ENCODE peak calls at places on chromosomes 1 and 21, in six cellular contexts. One of them, this sample, is unnamed.

GRCh38 chr1:6486433-6487011 is 4.9 kb downstream of the PLEKHG5 start:
- DNase-seq in GM12865: peak
- DNase-seq in HL-60: peak
- DNase-seq in psoas muscle: peak
- DNase-seq in body of pancreas: peak
- DNase-seq in fibroblast of the aortic adventitia: peak
- DNase-seq in this sample: peak

GRCh38 chr1:149843302-149844041 is 55.9 kb upstream of the BOLA1 start:
- DNase-seq in GM12865: peak
- DNase-seq in HL-60: peak
- DNase-seq in psoas muscle: no peak
- DNase-seq in body of pancreas: no peak
- DNase-seq in fibroblast of the aortic adventitia: no peak
- DNase-seq in this sample: no peak

GRCh38 chr1:188359315-188359714 is 1530.6 kb downstream of the PLA2G4A start:
- DNase-seq in GM12865: no peak
- DNase-seq in HL-60: no peak
- DNase-seq in psoas muscle: no peak
- DNase-seq in body of pancreas: no peak
- DNase-seq in fibroblast of the aortic adventitia: no peak
- DNase-seq in this sample: no peak

GRCh38 chr1:219283541-219283940 is 109.9 kb downstream of the LYPLAL1 start:
- DNase-seq in GM12865: no peak
- DNase-seq in HL-60: no peak
- DNase-seq in psoas muscle: no peak
- DNase-seq in body of pancreas: no peak
- DNase-seq in fibroblast of the aortic adventitia: no peak
- DNase-seq in this sample: no peak

GRCh38 chr1:201171063-201172036 is 17.1 kb upstream of the TMEM9 start:
- DNase-seq in GM12865: peak
- DNase-seq in HL-60: no peak
- DNase-seq in psoas muscle: peak
- DNase-seq in body of pancreas: peak
- DNase-seq in fibroblast of the aortic adventitia: peak
- DNase-seq in this sample: peak

GRCh38 chr1:159832309-159832708 is 5.6 kb downstream of the SLAMF8 start:
- DNase-seq in GM12865: no peak
- DNase-seq in HL-60: no peak
- DNase-seq in psoas muscle: no peak
- DNase-seq in body of pancreas: no peak
- DNase-seq in fibroblast of the aortic adventitia: no peak
- DNase-seq in this sample: no peak

GRCh38 chr1:118999348-119000071 is 11.4 kb upstream of the TBX15 start:
- DNase-seq in GM12865: no peak
- DNase-seq in HL-60: no peak
- DNase-seq in psoas muscle: no peak
- DNase-seq in body of pancreas: no peak
- DNase-seq in fibroblast of the aortic adventitia: no peak
- DNase-seq in this sample: no peak

GRCh38 chr1:175267716-175268416 is 75.3 kb upstream of the KIAA0040 start:
- DNase-seq in GM12865: no peak
- DNase-seq in HL-60: no peak
- DNase-seq in psoas muscle: peak
- DNase-seq in body of pancreas: peak
- DNase-seq in fibroblast of the aortic adventitia: no peak
- DNase-seq in this sample: no peak

GRCh38 chr1:54506594-54506993 is 41.4 kb upstream of the ACOT11 start:
- DNase-seq in GM12865: peak
- DNase-seq in HL-60: no peak
- DNase-seq in psoas muscle: no peak
- DNase-seq in body of pancreas: no peak
- DNase-seq in fibroblast of the aortic adventitia: no peak
- DNase-seq in this sample: no peak

GRCh38 chr1:186609183-186609582 is 71.0 kb downstream of the PTGS2 start:
- DNase-seq in GM12865: no peak
- DNase-seq in HL-60: no peak
- DNase-seq in psoas muscle: no peak
- DNase-seq in body of pancreas: no peak
- DNase-seq in fibroblast of the aortic adventitia: no peak
- DNase-seq in this sample: no peak

GRCh38 chr1:153557877-153558276 is 7.8 kb downstream of the S100A2 start:
- DNase-seq in GM12865: no peak
- DNase-seq in HL-60: no peak
- DNase-seq in psoas muscle: no peak
- DNase-seq in body of pancreas: no peak
- DNase-seq in fibroblast of the aortic adventitia: no peak
- DNase-seq in this sample: no peak

GRCh38 chr1:229694053-229694693 is 68.1 kb downstream of the URB2 start:
- DNase-seq in GM12865: peak
- DNase-seq in HL-60: no peak
- DNase-seq in psoas muscle: peak
- DNase-seq in body of pancreas: peak
- DNase-seq in fibroblast of the aortic adventitia: peak
- DNase-seq in this sample: no peak

GRCh38 chr1:84998642-84999280 is 1.8 kb upstream of the MCOLN2 start:
- DNase-seq in GM12865: peak
- DNase-seq in HL-60: peak
- DNase-seq in psoas muscle: no peak
- DNase-seq in body of pancreas: no peak
- DNase-seq in fibroblast of the aortic adventitia: no peak
- DNase-seq in this sample: no peak

GRCh38 chr21:31686272-31686913 is 26.9 kb downstream of the SOD1 start:
- DNase-seq in GM12865: no peak
- DNase-seq in HL-60: no peak
- DNase-seq in psoas muscle: no peak
- DNase-seq in body of pancreas: no peak
- DNase-seq in fibroblast of the aortic adventitia: no peak
- DNase-seq in this sample: no peak

GRCh38 chr21:31682625-31683024 is 23.1 kb downstream of the SOD1 start:
- DNase-seq in GM12865: no peak
- DNase-seq in HL-60: no peak
- DNase-seq in psoas muscle: no peak
- DNase-seq in body of pancreas: no peak
- DNase-seq in fibroblast of the aortic adventitia: peak
- DNase-seq in this sample: no peak

GRCh38 chr21:31684918-31685317 is 25.4 kb downstream of the SOD1 start:
- DNase-seq in GM12865: no peak
- DNase-seq in HL-60: no peak
- DNase-seq in psoas muscle: no peak
- DNase-seq in body of pancreas: no peak
- DNase-seq in fibroblast of the aortic adventitia: no peak
- DNase-seq in this sample: no peak

GRCh38 chr21:31687108-31687507 is 27.6 kb downstream of the SOD1 start:
- DNase-seq in GM12865: no peak
- DNase-seq in HL-60: no peak
- DNase-seq in psoas muscle: no peak
- DNase-seq in body of pancreas: no peak
- DNase-seq in fibroblast of the aortic adventitia: no peak
- DNase-seq in this sample: no peak

GRCh38 chr21:31683029-31683428 is 23.5 kb downstream of the SOD1 start:
- DNase-seq in GM12865: no peak
- DNase-seq in HL-60: no peak
- DNase-seq in psoas muscle: no peak
- DNase-seq in body of pancreas: no peak
- DNase-seq in fibroblast of the aortic adventitia: no peak
- DNase-seq in this sample: no peak
- TF ChIP-seq CTCF in GM12865: no peak
- TF ChIP-seq CTCF in HL-60: no peak
- TF ChIP-seq CTCF in psoas muscle: peak
- TF ChIP-seq CTCF in body of pancreas: no peak
- TF ChIP-seq CTCF in fibroblast of the aortic adventitia: no peak
- TF ChIP-seq CTCF in this sample: no peak

DNA sequence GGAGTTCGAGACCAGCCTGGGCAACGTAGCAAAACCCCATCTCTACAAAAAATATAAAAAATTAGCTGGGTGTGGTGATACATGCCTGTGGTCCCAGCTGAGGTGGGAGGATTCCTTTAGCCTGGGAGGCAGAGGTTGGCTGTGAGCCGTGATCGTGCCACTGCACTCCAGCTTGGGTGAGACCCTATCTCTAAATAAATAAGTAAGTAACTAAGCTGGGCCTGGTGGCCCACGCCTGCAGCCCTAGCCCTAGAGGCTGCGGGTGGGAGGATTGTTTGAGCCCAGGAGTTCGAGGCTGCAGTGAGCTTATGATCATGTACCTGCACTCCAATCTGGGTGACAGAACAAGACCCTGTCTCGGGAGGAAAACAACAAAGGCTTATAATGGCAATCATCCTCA is 4.6 kb downstream of the CLIC4 start:
- DNase-seq in GM12865: no peak
- DNase-seq in HL-60: no peak
- DNase-seq in psoas muscle: no peak
- DNase-seq in body of pancreas: no peak
- DNase-seq in fibroblast of the aortic adventitia: no peak
- DNase-seq in this sample: no peak
- TF ChIP-seq CTCF in GM12865: no peak
- TF ChIP-seq CTCF in HL-60: no peak
- TF ChIP-seq CTCF in psoas muscle: no peak
- TF ChIP-seq CTCF in body of pancreas: no peak
- TF ChIP-seq CTCF in fibroblast of the aortic adventitia: no peak
- TF ChIP-seq CTCF in this sample: no peak

GRCh38 chr1:244005455-244005854 is 45.6 kb upstream of the ZBTB18 start:
- DNase-seq in GM12865: no peak
- DNase-seq in HL-60: no peak
- DNase-seq in psoas muscle: no peak
- DNase-seq in body of pancreas: no peak
- DNase-seq in fibroblast of the aortic adventitia: no peak
- DNase-seq in this sample: no peak
- TF ChIP-seq CTCF in GM12865: no peak
- TF ChIP-seq CTCF in HL-60: no peak
- TF ChIP-seq CTCF in psoas muscle: no peak
- TF ChIP-seq CTCF in body of pancreas: no peak
- TF ChIP-seq CTCF in fibroblast of the aortic adventitia: no peak
- TF ChIP-seq CTCF in this sample: no peak

GRCh38 chr21:37564341-37564923 is 197.9 kb downstream of the DYRK1A start:
- DNase-seq in GM12865: peak
- DNase-seq in HL-60: peak
- DNase-seq in psoas muscle: peak
- DNase-seq in body of pancreas: peak
- DNase-seq in fibroblast of the aortic adventitia: peak
- DNase-seq in this sample: peak
- TF ChIP-seq CTCF in GM12865: no peak
- TF ChIP-seq CTCF in HL-60: no peak
- TF ChIP-seq CTCF in psoas muscle: no peak
- TF ChIP-seq CTCF in body of pancreas: peak
- TF ChIP-seq CTCF in fibroblast of the aortic adventitia: no peak
- TF ChIP-seq CTCF in this sample: no peak

DNA sequence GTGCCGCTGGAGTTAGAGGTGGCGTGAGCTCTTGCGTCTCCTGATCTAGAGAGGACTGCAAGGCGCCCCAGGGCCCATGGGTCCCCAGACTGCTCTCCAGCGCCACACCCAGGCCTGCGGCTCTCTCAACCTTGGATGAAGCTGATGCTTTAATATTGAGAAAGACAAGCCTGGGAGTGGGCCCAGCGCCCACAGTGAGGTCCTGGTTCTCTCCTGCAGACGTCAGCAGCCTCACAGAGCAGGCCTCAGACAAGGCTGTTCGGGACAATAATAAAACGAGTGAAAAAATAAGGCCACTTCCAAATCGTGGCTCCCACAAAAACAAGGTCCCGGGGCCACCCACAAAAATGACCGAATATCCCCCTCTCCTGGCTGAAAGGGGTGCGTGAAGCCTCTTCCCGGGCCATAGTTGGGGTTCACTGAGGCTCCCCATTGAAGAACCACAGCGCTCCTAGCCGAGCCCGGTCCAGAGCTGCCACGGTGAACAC is 6.0 kb upstream of the DNMT3L start:
- DNase-seq in GM12865: peak
- DNase-seq in HL-60: peak
- DNase-seq in psoas muscle: peak
- DNase-seq in body of pancreas: no peak
- DNase-seq in fibroblast of the aortic adventitia: no peak
- DNase-seq in this sample: no peak
- TF ChIP-seq CTCF in GM12865: peak
- TF ChIP-seq CTCF in HL-60: no peak
- TF ChIP-seq CTCF in psoas muscle: no peak
- TF ChIP-seq CTCF in body of pancreas: peak
- TF ChIP-seq CTCF in fibroblast of the aortic adventitia: no peak
- TF ChIP-seq CTCF in this sample: no peak

GRCh38 chr21:21373969-21374368 is 375.8 kb downstream of the NCAM2 start:
- DNase-seq in GM12865: no peak
- DNase-seq in HL-60: no peak
- DNase-seq in psoas muscle: no peak
- DNase-seq in body of pancreas: no peak
- DNase-seq in fibroblast of the aortic adventitia: peak
- DNase-seq in this sample: no peak
- TF ChIP-seq CTCF in GM12865: no peak
- TF ChIP-seq CTCF in HL-60: no peak
- TF ChIP-seq CTCF in psoas muscle: no peak
- TF ChIP-seq CTCF in body of pancreas: no peak
- TF ChIP-seq CTCF in fibroblast of the aortic adventitia: peak
- TF ChIP-seq CTCF in this sample: no peak

GRCh38 chr1:235742914-235743599 is 93.5 kb upstream of the GNG4 start:
- DNase-seq in GM12865: no peak
- DNase-seq in HL-60: no peak
- DNase-seq in psoas muscle: no peak
- DNase-seq in body of pancreas: no peak
- DNase-seq in fibroblast of the aortic adventitia: no peak
- DNase-seq in this sample: no peak
- TF ChIP-seq CTCF in GM12865: no peak
- TF ChIP-seq CTCF in HL-60: no peak
- TF ChIP-seq CTCF in psoas muscle: no peak
- TF ChIP-seq CTCF in body of pancreas: no peak
- TF ChIP-seq CTCF in fibroblast of the aortic adventitia: no peak
- TF ChIP-seq CTCF in this sample: no peak

DNA sequence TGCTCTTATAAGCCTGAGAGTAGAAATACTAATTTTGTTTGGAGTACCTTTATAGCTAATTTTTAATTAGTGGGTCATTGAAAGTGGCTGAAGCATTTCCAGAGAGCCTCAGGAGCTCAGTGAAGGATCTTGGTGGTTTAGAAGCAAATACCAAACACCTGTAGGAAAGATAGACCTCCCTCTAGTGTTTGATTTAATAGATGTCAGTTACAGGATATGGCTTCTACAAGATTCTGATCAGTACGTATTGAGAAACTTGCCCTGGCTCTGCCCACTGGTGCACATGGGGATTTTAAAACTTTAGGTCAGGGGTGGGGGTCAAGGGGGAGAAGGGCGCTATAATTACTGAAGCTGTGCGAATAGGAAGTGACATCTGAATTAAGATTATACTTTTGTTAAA is 122.2 kb downstream of the POU2F1 start:
- DNase-seq in GM12865: peak
- DNase-seq in HL-60: no peak
- DNase-seq in psoas muscle: no peak
- DNase-seq in body of pancreas: no peak
- DNase-seq in fibroblast of the aortic adventitia: no peak
- DNase-seq in this sample: no peak
- TF ChIP-seq CTCF in GM12865: peak
- TF ChIP-seq CTCF in HL-60: no peak
- TF ChIP-seq CTCF in psoas muscle: peak
- TF ChIP-seq CTCF in body of pancreas: peak
- TF ChIP-seq CTCF in fibroblast of the aortic adventitia: no peak
- TF ChIP-seq CTCF in this sample: no peak

GRCh38 chr1:94544706-94545490 is 3.3 kb upstream of the F3 start:
- DNase-seq in GM12865: no peak
- DNase-seq in HL-60: no peak
- DNase-seq in psoas muscle: no peak
- DNase-seq in body of pancreas: no peak
- DNase-seq in fibroblast of the aortic adventitia: peak
- DNase-seq in this sample: no peak
- TF ChIP-seq CTCF in GM12865: no peak
- TF ChIP-seq CTCF in HL-60: no peak
- TF ChIP-seq CTCF in psoas muscle: no peak
- TF ChIP-seq CTCF in body of pancreas: no peak
- TF ChIP-seq CTCF in fibroblast of the aortic adventitia: peak
- TF ChIP-seq CTCF in this sample: no peak